ENCODE peak calls at places on chromosomes 2 and 18, in eight cellular contexts. E, W, N, R, J, P, O and Z are unnamed samples.

GRCh38 chr2:10548626-10549025 is 100.5 kb upstream of the ODC1 start:
- DNase-seq in E (no peak), W (no peak), N (no peak), R (no peak), J (no peak), P (no peak), O (peak), Z (no peak)

GRCh38 chr2:7424481-7424880 is 507.3 kb downstream of the RNF144A start:
- DNase-seq in E (no peak), W (no peak), N (no peak), R (no peak), J (no peak), P (no peak), O (no peak), Z (no peak)

GRCh38 chr2:231615058-231615671 is 22.5 kb downstream of the TEX44 start:
- DNase-seq in E (no peak), W (no peak), N (peak), R (no peak), J (no peak), P (no peak), O (no peak), Z (no peak)

GRCh38 chr18:60981651-60982050 is 351.6 kb upstream of the CDH20 start:
- DNase-seq in E (no peak), W (no peak), N (no peak), R (no peak), J (no peak), P (no peak), O (no peak), Z (no peak)

GRCh38 chr2:38835015-38835601 is 40.6 kb downstream of the DHX57 start:
- DNase-seq in E (no peak), W (no peak), N (no peak), R (peak), J (no peak), P (no peak), O (peak), Z (no peak)

GRCh38 chr2:25690058-25690457 is 16.7 kb upstream of the DTNB start:
- DNase-seq in E (no peak), W (no peak), N (no peak), R (no peak), J (no peak), P (no peak), O (peak), Z (no peak)

GRCh38 chr2:209314641-209315040 is 109.2 kb upstream of the MAP2 start:
- DNase-seq in E (no peak), W (no peak), N (no peak), R (no peak), J (no peak), P (no peak), O (no peak), Z (no peak)

GRCh38 chr18:47930086-47930843 is at the start of gene SMAD2:
- DNase-seq in E (peak), W (peak), N (peak), R (peak), J (peak), P (peak), O (peak), Z (peak)

GRCh38 chr2:89811295-89811694 is 1119.8 kb downstream of the RPIA start:
- DNase-seq in E (no peak), W (no peak), N (no peak), R (no peak), J (no peak), P (no peak), O (no peak), Z (no peak)

GRCh38 chr2:17257194-17257909 is 260.9 kb downstream of the RAD51AP2 start:
- DNase-seq in E (no peak), W (no peak), N (no peak), R (no peak), J (no peak), P (no peak), O (peak), Z (no peak)

GRCh38 chr18:74682141-74682997 is 84.7 kb downstream of the ZNF407 start:
- DNase-seq in E (no peak), W (no peak), N (no peak), R (no peak), J (no peak), P (no peak), O (no peak), Z (no peak)

GRCh38 chr2:60957643-60958042 is 59.9 kb upstream of the PEX13 start:
- DNase-seq in E (no peak), W (no peak), N (no peak), R (no peak), J (peak), P (no peak), O (no peak), Z (no peak)

GRCh38 chr2:102116675-102117471 is 25.7 kb upstream of the IL1R1 start:
- DNase-seq in E (no peak), W (no peak), N (no peak), R (no peak), J (no peak), P (no peak), O (peak), Z (no peak)

GRCh38 chr18:52339891-52340371 is at the start of gene DCC:
- DNase-seq in E (no peak), W (no peak), N (peak), R (no peak), J (peak), P (peak), O (peak), Z (no peak)